ENCODE peak calls at places on chromosomes 2 and 18, in eight cellular contexts. O is endothelial cell, B is left ventricle myocardium inferior, J is mucosa of descending colon, K is nephron progenitor cell, Q is hepatocyte, Z is AG10803, R is cardiac fibroblast. G is an unnamed sample.

GRCh38 chr2:38692636-38693318 is 26.9 kb downstream of the GALM start:
- DNase-seq in O (no peak), B (no peak), J (no peak), K (no peak), Q (peak), Z (no peak), R (no peak), G (peak)

GRCh38 chr2:1628893-1629292 is 115.4 kb downstream of the PXDN start:
- DNase-seq in O (no peak), B (no peak), J (no peak), K (no peak), Q (no peak), Z (peak), R (peak), G (peak)

GRCh38 chr2:169118060-169118459 is 48.7 kb downstream of the DHRS9 start:
- DNase-seq in O (no peak), B (no peak), J (no peak), K (no peak), Q (no peak), Z (no peak), R (no peak), G (no peak)

GRCh38 chr2:242032780-242033656 is 163.5 kb downstream of the RTP5 start:
- DNase-seq in O (no peak), B (no peak), J (no peak), K (no peak), Q (no peak), Z (no peak), R (no peak), G (no peak)

GRCh38 chr2:159497256-159497655 is 119.1 kb downstream of the BAZ2B start:
- DNase-seq in O (peak), B (no peak), J (peak), K (no peak), Q (peak), Z (peak), R (peak), G (no peak)

GRCh38 chr18:48265328-48265727 is 143.9 kb downstream of the ZBTB7C start:
- DNase-seq in O (no peak), B (no peak), J (no peak), K (no peak), Q (no peak), Z (no peak), R (no peak), G (no peak)

GRCh38 chr2:65062843-65063242 is 6.6 kb downstream of the CEP68 start:
- DNase-seq in O (no peak), B (no peak), J (no peak), K (no peak), Q (no peak), Z (no peak), R (no peak), G (no peak)

GRCh38 chr2:187514930-187515329 is 39.3 kb downstream of the TFPI start:
- DNase-seq in O (no peak), B (no peak), J (no peak), K (no peak), Q (no peak), Z (no peak), R (no peak), G (no peak)

GRCh38 chr18:50187659-50188058 is 7.3 kb downstream of the MYO5B start:
- DNase-seq in O (no peak), B (no peak), J (no peak), K (no peak), Q (no peak), Z (no peak), R (no peak), G (no peak)

GRCh38 chr2:72178551-72178950 is 30.9 kb upstream of the CYP26B1 start:
- DNase-seq in O (no peak), B (no peak), J (no peak), K (no peak), Q (no peak), Z (no peak), R (no peak), G (no peak)

GRCh38 chr2:221465776-221466175 is 106.3 kb downstream of the EPHA4 start:
- DNase-seq in O (no peak), B (no peak), J (peak), K (no peak), Q (no peak), Z (no peak), R (peak), G (no peak)

GRCh38 chr2:105141099-105141614 is 100.4 kb upstream of the GPR45 start:
- DNase-seq in O (no peak), B (no peak), J (no peak), K (no peak), Q (no peak), Z (no peak), R (no peak), G (peak)

GRCh38 chr2:96952016-96952750 is 34.2 kb downstream of the FAM178B start:
- DNase-seq in O (no peak), B (no peak), J (no peak), K (no peak), Q (no peak), Z (no peak), R (no peak), G (no peak)

GRCh38 chr2:178292586-178292985 is 98.3 kb downstream of the OSBPL6 start:
- DNase-seq in O (no peak), B (no peak), J (no peak), K (no peak), Q (no peak), Z (no peak), R (no peak), G (no peak)

GRCh38 chr2:10265328-10266132 is 37.2 kb upstream of the HPCAL1 start:
- DNase-seq in O (no peak), B (peak), J (no peak), K (no peak), Q (no peak), Z (peak), R (no peak), G (no peak)

GRCh38 chr2:69061518-69061917 is 48.5 kb downstream of the ANTXR1 start:
- DNase-seq in O (no peak), B (no peak), J (no peak), K (no peak), Q (no peak), Z (no peak), R (no peak), G (no peak)

GRCh38 chr2:1716441-1716840 is 27.9 kb downstream of the PXDN start:
- DNase-seq in O (no peak), B (no peak), J (no peak), K (no peak), Q (no peak), Z (no peak), R (no peak), G (no peak)

GRCh38 chr2:150468350-150468960 is 19.0 kb downstream of the RND3 start:
- DNase-seq in O (no peak), B (no peak), J (no peak), K (no peak), Q (no peak), Z (peak), R (no peak), G (no peak)

GRCh38 chr2:62407838-62408589 is 98.0 kb downstream of the TMEM17 start:
- DNase-seq in O (no peak), B (no peak), J (no peak), K (no peak), Q (no peak), Z (no peak), R (peak), G (no peak)

GRCh38 chr2:105283532-105283931 is 42.0 kb downstream of the GPR45 start:
- DNase-seq in O (no peak), B (no peak), J (no peak), K (no peak), Q (no peak), Z (no peak), R (no peak), G (no peak)

GRCh38 chr18:76528477-76529432 is 33.7 kb upstream of the ZNF516 start:
- DNase-seq in O (peak), B (no peak), J (peak), K (peak), Q (peak), Z (peak), R (peak), G (peak)

GRCh38 chr18:76620326-76620813 is 125.3 kb upstream of the ZNF516 start:
- DNase-seq in O (peak), B (peak), J (peak), K (peak), Q (peak), Z (peak), R (peak), G (peak)

GRCh38 chr2:69789129-69789528 is 40.3 kb upstream of the GMCL1 start:
- DNase-seq in O (no peak), B (no peak), J (no peak), K (peak), Q (peak), Z (peak), R (peak), G (no peak)

GRCh38 chr2:169069341-169069740 is at the start of gene DHRS9:
- DNase-seq in O (no peak), B (no peak), J (no peak), K (no peak), Q (peak), Z (no peak), R (peak), G (no peak)

GRCh38 chr2:59824314-59824713 is 729.1 kb downstream of the BCL11A start:
- DNase-seq in O (no peak), B (no peak), J (no peak), K (no peak), Q (no peak), Z (no peak), R (no peak), G (no peak)

GRCh38 chr2:167572895-167573294 is 674.5 kb downstream of the STK39 start:
- DNase-seq in O (no peak), B (no peak), J (peak), K (no peak), Q (peak), Z (no peak), R (no peak), G (no peak)

GRCh38 chr2:188291142-188291616 is 495 bp upstream of the GULP1 start:
- DNase-seq in O (peak), B (peak), J (peak), K (no peak), Q (peak), Z (no peak), R (peak), G (no peak)

GRCh38 chr18:65938592-65939372 is 188.0 kb downstream of the CDH7 start:
- DNase-seq in O (peak), B (no peak), J (peak), K (peak), Q (peak), Z (no peak), R (peak), G (no peak)

GRCh38 chr2:95297088-95297487 is at the start of gene KCNIP3:
- DNase-seq in O (no peak), B (no peak), J (peak), K (peak), Q (peak), Z (no peak), R (peak), G (peak)

GRCh38 chr18:56112013-56112749 is 524.2 kb upstream of the TCF4 start:
- DNase-seq in O (no peak), B (no peak), J (no peak), K (no peak), Q (no peak), Z (no peak), R (peak), G (no peak)

GRCh38 chr2:84906108-84906899 is 848 bp downstream of the TMSB10 start:
- DNase-seq in O (no peak), B (peak), J (peak), K (peak), Q (peak), Z (no peak), R (no peak), G (no peak)

GRCh38 chr2:121697108-121697631 is 39.5 kb downstream of the NIFK start:
- DNase-seq in O (no peak), B (no peak), J (no peak), K (no peak), Q (no peak), Z (no peak), R (no peak), G (no peak)

GRCh38 chr2:66948234-66948633 is 448.9 kb upstream of the ETAA1 start:
- DNase-seq in O (no peak), B (no peak), J (no peak), K (no peak), Q (no peak), Z (no peak), R (no peak), G (no peak)

DNA sequence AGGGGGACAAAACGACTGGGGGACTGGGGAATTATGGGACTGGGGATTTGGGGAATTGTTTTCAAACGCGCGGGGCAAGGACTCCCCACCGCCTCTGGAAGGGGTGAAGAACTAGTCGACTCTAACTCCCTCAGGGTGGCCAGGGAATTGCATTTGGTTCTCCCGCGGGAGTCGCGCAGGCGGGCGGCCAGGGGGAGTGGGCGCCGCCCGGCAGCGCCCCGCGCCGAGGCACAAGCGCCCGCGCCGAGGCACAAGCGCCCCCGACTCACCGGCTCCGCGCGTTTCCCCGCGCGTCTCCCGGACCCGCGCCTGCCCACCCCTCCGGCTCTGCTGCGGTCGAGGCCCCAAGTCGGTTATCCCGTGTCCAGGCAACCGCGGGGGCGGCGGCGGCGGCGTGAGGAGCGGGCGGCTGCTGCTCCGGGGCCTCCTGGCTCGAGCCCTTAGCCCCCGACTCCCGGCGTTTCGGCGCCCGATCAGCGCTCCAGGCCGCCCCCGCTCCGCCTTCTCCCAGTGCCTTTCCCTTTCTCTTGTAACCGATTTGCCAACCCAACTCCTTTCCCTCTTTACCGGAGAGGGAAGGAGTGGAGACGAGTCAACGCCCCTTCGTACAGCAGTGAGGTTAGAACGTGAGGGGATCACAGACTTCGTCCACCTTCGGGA is at the start of gene CCDC178:
- DNase-seq in O (peak), B (no peak), J (peak), K (peak), Q (peak), Z (no peak), R (peak), G (peak)
- TF ChIP-seq CTCF in O (peak), B (peak), J (no peak), K (no peak), Q (no peak), Z (no peak), R (no peak), G (no peak)

DNA sequence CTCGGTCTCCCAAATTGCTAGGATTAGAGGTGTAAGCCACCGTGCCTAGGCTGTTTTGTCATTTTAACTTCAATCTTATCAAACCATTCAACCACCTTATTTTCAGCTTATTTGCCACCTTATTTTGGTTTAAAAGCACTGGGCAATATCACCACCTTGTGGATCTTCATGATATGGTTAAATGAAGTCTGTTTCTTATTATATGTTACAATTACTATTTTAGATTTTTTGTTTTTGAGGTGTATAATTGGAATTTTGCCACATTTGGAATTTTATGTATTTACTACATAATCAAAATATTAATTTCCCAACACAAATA is 43.8 kb upstream of the SCN9A start:
- DNase-seq in O (no peak), B (no peak), J (peak), K (no peak), Q (peak), Z (peak), R (peak), G (no peak)
- TF ChIP-seq CTCF in O (peak), B (no peak), J (no peak), K (peak), Q (peak), Z (peak), R (peak), G (no peak)

GRCh38 chr2:218405365-218406208 is 5.9 kb downstream of the CTDSP1 start:
- DNase-seq in O (peak), B (no peak), J (peak), K (no peak), Q (peak), Z (no peak), R (no peak), G (no peak)
- TF ChIP-seq CTCF in O (no peak), B (no peak), J (no peak), K (no peak), Q (no peak), Z (no peak), R (no peak), G (no peak)

GRCh38 chr2:206438196-206438727 is 5.1 kb upstream of the ADAM23 start:
- DNase-seq in O (no peak), B (no peak), J (no peak), K (no peak), Q (no peak), Z (no peak), R (no peak), G (no peak)

GRCh38 chr2:206445948-206446347 is 2.6 kb downstream of the ADAM23 start:
- DNase-seq in O (no peak), B (no peak), J (no peak), K (no peak), Q (no peak), Z (no peak), R (no peak), G (no peak)

GRCh38 chr2:206443735-206444527 is 599 bp downstream of the ADAM23 start:
- DNase-seq in O (peak), B (peak), J (no peak), K (peak), Q (peak), Z (peak), R (peak), G (no peak)

GRCh38 chr2:206442516-206442853 is 847 bp upstream of the ADAM23 start:
- DNase-seq in O (no peak), B (no peak), J (no peak), K (no peak), Q (no peak), Z (no peak), R (no peak), G (no peak)

DNA sequence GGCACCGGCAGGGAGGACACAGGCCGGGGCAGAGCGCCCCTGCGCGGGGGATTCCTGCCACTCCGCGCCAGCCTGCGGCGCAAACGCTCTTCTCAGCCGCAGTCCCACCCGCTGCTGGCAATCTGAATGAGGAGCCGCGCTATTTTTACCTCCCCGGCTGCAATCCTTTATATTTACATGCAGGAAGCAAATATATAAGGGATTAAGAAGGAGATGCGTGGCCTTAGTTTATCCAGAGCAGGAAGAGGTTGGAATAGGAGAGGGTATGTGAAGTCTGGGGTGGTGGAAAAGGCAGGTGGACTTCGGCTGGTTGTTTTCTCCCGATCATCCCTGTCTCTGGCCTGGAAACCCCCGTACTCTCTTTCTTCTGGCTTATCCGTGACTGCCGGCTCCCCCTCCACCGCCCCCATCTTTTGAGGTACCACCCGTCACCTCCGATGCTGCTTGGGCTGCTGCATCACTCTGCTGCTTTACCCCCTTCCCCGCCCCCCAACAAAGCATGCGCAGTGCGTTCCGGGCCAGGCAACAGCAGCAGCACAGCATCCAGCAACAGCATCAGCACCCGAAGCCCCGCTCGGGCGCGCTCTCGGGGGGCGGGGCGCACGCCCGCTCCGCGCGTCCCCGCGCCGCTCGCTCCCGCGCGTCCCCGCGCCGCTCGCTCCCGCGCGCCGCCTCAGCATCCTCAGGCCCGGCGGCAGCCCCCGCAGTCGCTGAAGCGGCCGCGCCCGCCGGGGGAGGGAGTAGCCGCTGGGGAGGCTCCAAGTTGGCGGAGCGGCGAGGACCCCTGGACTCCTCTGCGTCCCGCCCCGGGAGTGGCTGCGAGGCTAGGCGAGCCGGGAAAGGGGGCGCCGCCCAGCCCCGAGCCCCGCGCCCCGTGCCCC is at the start of gene ADAM23:
- DNase-seq in O (peak), B (peak), J (no peak), K (peak), Q (peak), Z (peak), R (peak), G (no peak)
- TF ChIP-seq CTCF in O (no peak), B (peak), J (no peak), K (peak), Q (peak), Z (no peak), R (no peak), G (no peak)

GRCh38 chr2:216765810-216766259 is 70.5 kb upstream of the IGFBP5 start:
- DNase-seq in O (peak), B (peak), J (no peak), K (peak), Q (peak), Z (no peak), R (no peak), G (no peak)
- TF ChIP-seq CTCF in O (no peak), B (peak), J (no peak), K (no peak), Q (no peak), Z (no peak), R (peak), G (no peak)

DNA sequence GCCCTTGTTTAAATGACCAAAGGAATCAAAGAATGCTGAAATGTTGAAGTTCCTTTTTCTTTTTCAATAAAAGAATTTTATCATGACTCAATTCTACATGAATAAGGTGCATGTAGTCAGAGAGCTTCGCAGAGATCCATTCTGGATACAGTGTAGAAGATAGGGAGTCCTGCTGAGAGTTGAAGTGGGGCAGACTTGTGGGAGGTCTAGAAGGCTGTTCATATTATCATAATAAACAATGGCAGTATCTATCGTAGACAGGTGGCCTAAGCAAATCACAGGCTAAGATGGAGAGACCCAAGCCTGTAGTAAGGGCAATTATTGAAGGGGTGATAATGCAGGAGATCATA is 1322.0 kb upstream of the CELF4 start:
- DNase-seq in O (no peak), B (no peak), J (no peak), K (no peak), Q (no peak), Z (no peak), R (no peak), G (no peak)
- TF ChIP-seq CTCF in O (no peak), B (no peak), J (no peak), K (no peak), Q (no peak), Z (no peak), R (no peak), G (no peak)

DNA sequence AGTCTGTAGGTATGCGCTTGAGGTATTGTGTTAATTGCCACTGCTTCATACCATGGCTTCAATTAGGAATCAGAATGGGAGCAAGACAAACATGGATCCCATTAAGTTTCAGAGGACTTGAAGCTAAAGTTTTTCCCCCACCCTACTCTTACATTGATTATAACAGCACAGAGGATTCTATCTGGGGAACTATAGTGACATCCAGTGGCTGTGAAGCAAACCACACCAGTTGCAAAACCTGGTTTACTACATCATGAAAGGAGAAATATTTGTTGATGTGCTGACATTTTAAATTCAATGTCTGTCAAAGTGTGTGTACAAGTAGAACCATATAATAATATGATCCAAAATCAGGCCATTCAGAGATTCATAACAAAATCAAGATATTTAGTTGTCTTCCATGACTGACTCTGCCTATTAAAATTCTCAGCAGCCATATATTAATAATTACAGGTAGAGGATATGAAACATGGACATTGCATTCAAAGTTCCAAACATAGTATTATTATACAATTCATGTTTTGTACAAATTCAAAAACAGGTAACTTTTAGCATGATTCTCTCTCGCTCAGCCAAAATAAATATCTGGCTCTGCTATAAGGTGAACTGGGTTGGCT is 82.9 kb downstream of the GRB14 start:
- DNase-seq in O (no peak), B (no peak), J (peak), K (peak), Q (peak), Z (peak), R (peak), G (no peak)
- TF ChIP-seq CTCF in O (no peak), B (peak), J (no peak), K (peak), Q (peak), Z (peak), R (peak), G (peak)